ENCODE peak calls at places on chromosomes 6 and 20, in four cellular contexts. F, Y, B and L are unnamed samples.

GRCh38 chr20:50153500-50154377 is at the start of gene PEDS1:
- DNase-seq in B (peak), F (peak), Y (peak), L (peak)

GRCh38 chr20:32470025-32470861 is 112.1 kb downstream of the ASXL1 start:
- DNase-seq in F (peak), Y (peak), B (no peak), L (no peak)

GRCh38 chr20:54549523-54550326 is 74.3 kb downstream of the DOK5 start:
- DNase-seq in Y (no peak), B (no peak), F (no peak), L (no peak)

GRCh38 chr6:127102299-127102698 is 16.2 kb upstream of the RSPO3 start:
- DNase-seq in Y (no peak), F (no peak), B (no peak), L (no peak)

GRCh38 chr6:144123836-144124235 is 26.5 kb upstream of the STX11 start:
- DNase-seq in F (no peak), B (no peak), Y (no peak), L (no peak)

GRCh38 chr6:113642714-113643442 is 214.3 kb upstream of the MARCKS start:
- DNase-seq in Y (no peak), B (peak), F (no peak), L (peak)

GRCh38 chr6:30163090-30163917 is at the start of gene TRIM15:
- DNase-seq in B (no peak), F (peak), Y (no peak), L (peak)

GRCh38 chr6:137171824-137172733 is 1.4 kb downstream of the IL22RA2 start:
- DNase-seq in F (no peak), Y (no peak), B (peak), L (peak)

GRCh38 chr6:166530211-166531045 is 56.0 kb downstream of the RAMACL start:
- DNase-seq in F (no peak), Y (no peak), B (no peak), L (no peak)

GRCh38 chr20:58352454-58352853 is 36.6 kb upstream of the VAPB start:
- DNase-seq in B (no peak), F (no peak), Y (no peak), L (no peak)

GRCh38 chr20:32078777-32079176 is 26.7 kb downstream of the HCK start:
- DNase-seq in F (no peak), B (no peak), Y (no peak), L (no peak)

GRCh38 chr6:43976706-43977403 is 150.4 kb downstream of the MRPL14 start:
- DNase-seq in F (no peak), Y (no peak), B (no peak), L (no peak)

GRCh38 chr20:33933469-33933909 is 60.2 kb upstream of the RALY start:
- DNase-seq in F (peak), Y (peak), B (peak), L (peak)

GRCh38 chr6:28673800-28674671 is 148.4 kb downstream of the GPX5 start:
- DNase-seq in Y (no peak), B (no peak), F (peak), L (peak)

GRCh38 chr6:84645563-84646266 is 118.7 kb downstream of the TBX18 start:
- DNase-seq in Y (no peak), B (no peak), F (no peak), L (no peak)

GRCh38 chr6:147154454-147154853 is 49.8 kb upstream of the STXBP5 start:
- DNase-seq in F (no peak), B (peak), Y (no peak), L (no peak)

GRCh38 chr6:73606428-73606827 is 47.4 kb downstream of the SLC17A5 start:
- DNase-seq in B (no peak), Y (no peak), F (no peak), L (no peak)

GRCh38 chr20:59672576-59672975 is 68.2 kb downstream of the PHACTR3 start:
- DNase-seq in B (no peak), F (no peak), Y (no peak), L (no peak)

GRCh38 chr6:19210849-19211590 is 626.1 kb upstream of the ID4 start:
- DNase-seq in F (peak), Y (peak), B (no peak), L (no peak)
- H3K4me3 ChIP-seq in F (no peak), Y (no peak), B (no peak), L (no peak)

DNA sequence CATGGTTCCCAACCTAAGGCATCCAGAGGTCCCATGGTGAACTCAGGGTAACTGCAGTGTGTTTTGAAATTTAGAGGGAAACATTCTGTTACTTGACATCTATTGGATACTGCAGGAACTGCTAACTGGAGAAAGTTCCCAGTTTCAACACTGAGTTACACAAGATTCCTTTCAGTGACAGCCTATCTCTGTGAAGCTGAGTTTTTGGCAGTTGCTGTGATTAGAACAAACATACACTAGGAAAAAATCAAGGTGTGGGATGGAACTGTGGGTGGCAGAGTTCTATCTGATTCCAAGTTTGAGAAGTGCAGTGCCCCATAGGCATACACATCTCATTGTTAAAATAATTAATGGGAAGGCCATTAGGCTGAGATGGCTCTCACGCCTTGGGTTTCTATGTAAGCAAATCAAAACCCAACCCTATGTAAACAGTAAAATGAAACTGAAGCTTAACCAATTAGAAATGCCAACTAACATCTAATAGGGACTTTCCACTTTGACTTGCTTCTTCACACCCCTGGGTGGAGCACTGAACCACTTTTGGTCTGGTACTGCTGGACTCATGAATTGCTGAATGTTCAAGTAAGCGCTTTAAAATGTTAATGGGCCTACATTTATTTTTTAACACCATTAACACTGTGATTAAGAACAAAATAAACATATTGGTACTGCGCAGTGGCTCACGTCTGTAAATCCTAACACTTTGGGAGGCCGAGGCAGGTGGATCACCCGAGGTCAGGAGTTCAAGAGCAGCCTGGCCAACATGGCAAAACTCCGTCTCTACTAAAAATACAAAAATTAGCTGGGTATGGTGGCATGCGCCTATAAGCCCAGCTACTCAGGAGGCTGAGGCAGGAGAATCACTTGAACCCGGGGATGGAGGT is 55.2 kb upstream of the TBC1D7 start:
- DNase-seq in F (no peak), B (peak), Y (no peak), L (peak)
- TF ChIP-seq CTCF in F (no peak), B (no peak), Y (peak), L (peak)

DNA sequence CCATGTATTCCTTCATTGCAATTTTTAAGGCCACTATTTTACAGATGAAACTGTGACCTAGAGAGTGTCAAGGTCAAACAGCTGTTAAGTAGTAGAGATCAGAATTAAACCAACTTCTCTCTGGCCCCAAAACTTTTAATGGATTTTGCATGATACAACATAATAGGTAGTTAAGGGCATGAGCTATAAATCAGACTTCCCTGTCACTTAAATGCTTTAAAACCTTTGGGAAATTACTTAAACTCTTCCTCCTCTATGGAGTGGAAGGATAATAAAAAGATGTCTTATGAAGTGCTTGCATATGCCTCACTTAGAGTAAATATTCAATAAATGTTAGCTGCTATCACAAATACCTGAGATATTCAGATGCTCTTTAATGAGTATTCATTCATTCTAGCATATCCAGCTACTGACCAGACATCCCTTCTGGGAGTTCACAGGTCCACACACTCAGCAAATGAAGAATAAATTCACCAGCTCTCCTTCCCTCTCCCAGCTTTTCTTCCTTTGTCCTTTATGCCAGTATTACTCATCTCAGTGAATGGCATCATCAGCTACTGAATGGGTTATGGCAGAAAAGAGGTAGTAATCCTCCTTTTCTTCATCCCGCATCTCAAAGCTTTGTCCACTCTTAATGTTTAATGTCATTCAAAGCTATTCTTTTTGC is 36.2 kb downstream of the EYA4 start:
- DNase-seq in B (no peak), F (no peak), Y (no peak), L (no peak)
- H3K4me3 ChIP-seq in B (no peak), F (no peak), Y (no peak), L (no peak)

GRCh38 chr6:100657678-100658330 is 193.1 kb upstream of the SIM1 start:
- DNase-seq in B (no peak), F (no peak), Y (no peak), L (no peak)
- TF ChIP-seq CTCF in B (no peak), F (peak), Y (peak), L (peak)

GRCh38 chr20:9514072-9514460 is 324 bp upstream of the LAMP5 start:
- DNase-seq in F (no peak), B (no peak), Y (no peak), L (no peak)
- H3K4me3 ChIP-seq in F (peak), B (no peak), Y (no peak), L (peak)